ENCODE peak calls at places on chromosomes 12 and 14, in four cellular contexts. R is A549, B is stomach, Y is tibial nerve. T is an unnamed sample.

GRCh38 chr12:110537605-110538409 is 35.7 kb downstream of the RAD9B start:
- DNase-seq in R (no peak), B (peak), Y (no peak), T (no peak)

GRCh38 chr12:110699591-110700445 is 10.9 kb upstream of the HVCN1 start:
- DNase-seq in R (peak), B (no peak), Y (no peak), T (no peak)

GRCh38 chr14:102213984-102214658 is 74.4 kb downstream of the WDR20 start:
- DNase-seq in R (peak), B (no peak), Y (no peak), T (no peak)

GRCh38 chr12:1836241-1836803 is 16.0 kb downstream of the LRTM2 start:
- DNase-seq in R (no peak), B (no peak), Y (no peak), T (no peak)

GRCh38 chr14:21454843-21455550 is 926 bp downstream of the CHD8 start:
- DNase-seq in R (no peak), B (no peak), Y (no peak), T (no peak)

GRCh38 chr12:62966990-62967506 is 32.1 kb upstream of the PPM1H start:
- DNase-seq in R (no peak), B (no peak), Y (no peak), T (no peak)

GRCh38 chr14:94706132-94706531 is 63.8 kb downstream of the GSC start:
- DNase-seq in R (no peak), B (no peak), Y (no peak), T (no peak)

GRCh38 chr12:118999107-118999506 is 17.8 kb downstream of the SRRM4 start:
- DNase-seq in R (no peak), B (no peak), Y (no peak), T (no peak)

DNA sequence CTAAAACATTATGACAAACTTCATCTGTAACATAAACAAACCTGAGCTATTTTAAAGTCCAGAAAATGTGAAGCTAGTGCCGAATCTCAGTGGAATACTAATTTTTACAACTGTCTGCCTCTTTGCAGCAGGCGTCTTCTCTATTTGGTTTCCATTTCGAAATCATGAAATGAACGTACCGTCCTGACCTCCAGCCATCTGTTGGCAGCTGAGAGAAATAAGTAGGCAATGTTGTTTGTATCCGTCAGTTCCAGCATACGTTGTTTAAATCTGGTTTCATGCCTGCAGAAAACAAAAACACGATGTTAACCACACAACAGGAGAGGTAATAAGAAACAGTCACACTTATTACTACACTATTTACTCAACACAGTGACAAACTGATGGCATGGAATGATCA is 54.3 kb upstream of the KCNJ8 start:
- DNase-seq in R (no peak), B (peak), Y (no peak), T (peak)
- TF ChIP-seq EP300 in R (no peak), B (peak), Y (peak), T (no peak)

GRCh38 chr12:15632708-15633107 is 156.5 kb downstream of the EPS8 start:
- DNase-seq in R (no peak), B (no peak), Y (no peak), T (no peak)

GRCh38 chr12:15629761-15630160 is 159.4 kb downstream of the EPS8 start:
- DNase-seq in R (peak), B (no peak), Y (no peak), T (no peak)

GRCh38 chr12:15631007-15631715 is 158.0 kb downstream of the EPS8 start:
- DNase-seq in R (no peak), B (no peak), Y (no peak), T (no peak)

GRCh38 chr12:15627995-15628945 is 160.9 kb downstream of the EPS8 start:
- DNase-seq in R (peak), B (no peak), Y (no peak), T (no peak)

DNA sequence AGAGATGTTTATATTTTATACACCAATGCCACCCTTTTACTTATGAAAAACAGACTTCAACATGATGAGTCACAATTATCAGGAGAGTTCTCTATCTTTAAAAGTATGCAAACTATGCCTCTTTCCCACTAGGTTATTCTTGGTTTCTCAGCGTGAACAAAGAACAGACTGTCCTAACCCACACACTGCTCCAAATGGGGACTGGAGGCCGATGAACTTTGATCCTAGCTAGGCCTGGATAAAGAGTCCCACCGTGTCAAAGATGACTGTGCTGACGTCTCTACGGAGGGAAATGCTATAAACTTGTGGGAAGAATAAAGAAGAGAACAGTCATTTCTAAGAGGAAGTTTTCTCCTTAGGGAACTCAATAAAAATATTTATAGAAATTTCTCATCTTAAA is 160.1 kb downstream of the EPS8 start:
- DNase-seq in R (peak), B (peak), Y (peak), T (peak)
- TF ChIP-seq EP300 in R (peak), B (peak), Y (peak), T (peak)

GRCh38 chr14:69695664-69696527 is 71.0 kb upstream of the SRSF5 start:
- DNase-seq in R (no peak), B (peak), Y (no peak), T (peak)
- TF ChIP-seq EP300 in R (no peak), B (no peak), Y (no peak), T (no peak)

GRCh38 chr14:22887260-22887989 is 4.4 kb downstream of the REM2 start:
- DNase-seq in R (peak), B (peak), Y (no peak), T (peak)
- TF ChIP-seq EP300 in R (no peak), B (no peak), Y (no peak), T (no peak)

DNA sequence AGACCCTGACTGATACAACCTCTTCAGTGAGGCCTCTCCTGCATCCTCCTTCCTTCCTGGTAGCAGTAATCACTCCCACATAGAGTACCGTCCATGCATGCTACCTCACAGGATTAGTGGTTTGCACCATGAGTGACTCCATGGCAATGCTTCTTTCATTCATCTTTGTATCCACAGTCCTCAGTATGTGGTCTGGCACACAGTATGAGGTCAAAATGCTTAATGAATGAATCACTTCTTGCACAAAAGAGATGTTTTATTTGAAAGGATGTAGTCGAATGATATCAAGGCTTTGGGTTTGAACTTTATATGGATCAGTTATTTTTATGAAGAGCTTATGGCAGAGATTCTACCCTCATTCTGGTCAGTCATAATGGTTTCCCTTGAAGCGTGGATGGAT is 42.2 kb downstream of the KCNA5 start:
- DNase-seq in R (peak), B (no peak), Y (no peak), T (no peak)
- TF ChIP-seq EP300 in R (no peak), B (no peak), Y (no peak), T (no peak)

DNA sequence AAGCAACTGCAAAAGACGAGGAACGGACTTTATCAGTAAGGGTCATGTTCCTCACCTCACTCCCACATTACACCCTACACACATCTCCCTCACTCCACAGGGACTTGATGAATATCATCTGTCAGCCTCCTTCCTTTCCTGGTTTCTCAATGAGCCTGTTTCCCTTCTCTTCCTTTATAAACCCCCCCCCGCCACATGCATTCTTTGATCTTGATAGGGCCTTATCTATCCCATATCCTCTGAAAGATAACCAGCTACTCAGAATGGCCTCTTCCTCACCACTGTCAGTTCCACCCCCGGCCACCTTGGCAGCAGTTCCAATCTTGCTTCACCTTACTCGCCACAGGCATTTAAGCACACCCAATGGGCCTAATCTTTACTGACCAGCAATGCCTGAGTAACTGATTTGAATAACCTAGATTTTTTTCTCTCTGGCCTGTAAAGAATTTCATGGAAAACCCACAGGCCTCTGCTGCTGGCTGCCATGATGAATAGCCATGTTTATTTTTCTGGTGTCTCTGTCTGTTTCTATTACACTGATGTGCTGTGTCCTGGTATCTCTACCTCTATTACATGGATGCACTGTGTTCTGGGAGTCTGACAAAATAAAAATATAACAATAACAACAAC is 138.7 kb downstream of the PHLDA1 start:
- DNase-seq in R (no peak), B (no peak), Y (no peak), T (no peak)
- TF ChIP-seq EP300 in R (no peak), B (no peak), Y (no peak), T (no peak)